ENCODE peak calls at places on chromosomes 6 and 20, in five cellular contexts. I, R, F, Q and K are unnamed samples.

GRCh38 chr6:41813469-41813868 is 26.0 kb downstream of the TOMM6 start:
- DNase-seq in F (no peak), R (no peak), Q (no peak), I (no peak), K (no peak)

GRCh38 chr6:85756982-85757381 is 114.3 kb upstream of the SYNCRIP start:
- DNase-seq in F (peak), Q (peak), I (no peak), R (no peak), K (peak)

GRCh38 chr20:58585753-58586540 is 65.1 kb upstream of the STX16 start:
- DNase-seq in F (no peak), Q (no peak), I (no peak), R (no peak), K (no peak)

GRCh38 chr6:119241124-119241491 is 108.5 kb downstream of the MAN1A1 start:
- DNase-seq in R (no peak), F (peak), I (no peak), Q (no peak), K (no peak)

GRCh38 chr6:121055572-121056163 is 278.6 kb downstream of the TBC1D32 start:
- DNase-seq in R (peak), I (no peak), F (no peak), Q (peak), K (peak)

GRCh38 chr6:44096615-44097014 is 30.6 kb downstream of the MRPL14 start:
- DNase-seq in R (peak), I (peak), Q (peak), F (peak), K (peak)

GRCh38 chr6:15996030-15996429 is 132.9 kb upstream of the MYLIP start:
- DNase-seq in Q (peak), R (no peak), F (no peak), I (no peak), K (no peak)

GRCh38 chr6:143675946-143676345 is 1.8 kb upstream of the PHACTR2 start:
- DNase-seq in Q (no peak), F (no peak), R (no peak), I (no peak), K (peak)

GRCh38 chr6:35035481-35036030 is 105.6 kb downstream of the TCP11 start:
- DNase-seq in I (no peak), Q (no peak), R (no peak), F (no peak), K (no peak)

GRCh38 chr6:156880913-156881312 is 103.7 kb downstream of the ARID1B start:
- DNase-seq in Q (no peak), I (no peak), R (no peak), F (no peak), K (no peak)

GRCh38 chr6:52995913-52996685 is 1.0 kb upstream of the GSTA4 start:
- DNase-seq in R (peak), I (peak), F (peak), Q (peak), K (peak)

GRCh38 chr6:8240316-8240715 is 138.0 kb upstream of the EEF1E1 start:
- DNase-seq in I (no peak), F (no peak), R (no peak), Q (no peak), K (no peak)

GRCh38 chr20:14189794-14190402 is 147.5 kb downstream of the FLRT3 start:
- DNase-seq in F (no peak), I (no peak), Q (peak), R (no peak), K (peak)

GRCh38 chr20:36349384-36350170 is 43.4 kb downstream of the DLGAP4 start:
- DNase-seq in I (no peak), Q (no peak), R (no peak), F (no peak), K (peak)

GRCh38 chr6:113856011-113856551 is 1.1 kb upstream of the MARCKS start:
- DNase-seq in I (no peak), Q (peak), F (peak), R (peak), K (peak)

GRCh38 chr6:22598386-22598785 is 29.0 kb downstream of the HDGFL1 start:
- DNase-seq in I (no peak), F (no peak), R (no peak), Q (no peak), K (no peak)

GRCh38 chr6:57283096-57283495 is 34.3 kb upstream of the PRIM2 start:
- DNase-seq in F (no peak), Q (no peak), R (no peak), I (no peak), K (no peak)

GRCh38 chr20:62147125-62147524 is 3.6 kb downstream of the SS18L1 start:
- DNase-seq in Q (no peak), I (no peak), R (no peak), F (no peak), K (no peak)

GRCh38 chr6:127206531-127207065 is 60.1 kb upstream of the RNF146 start:
- DNase-seq in R (no peak), I (no peak), Q (no peak), F (no peak), K (peak)

GRCh38 chr6:89954721-89955148 is 60.5 kb downstream of the GJA10 start:
- DNase-seq in Q (no peak), I (no peak), R (no peak), F (no peak), K (peak)

GRCh38 chr20:10783660-10784336 is 110.0 kb upstream of the JAG1 start:
- DNase-seq in Q (no peak), R (no peak), F (peak), I (no peak), K (no peak)

GRCh38 chr6:148803979-148804378 is 57.1 kb downstream of the UST start:
- DNase-seq in R (no peak), I (no peak), Q (peak), F (no peak), K (peak)

GRCh38 chr20:63089051-63089907 is 82.5 kb upstream of the BHLHE23 start:
- DNase-seq in I (peak), R (peak), Q (no peak), F (no peak), K (no peak)

GRCh38 chr20:52083627-52084232 is 107.8 kb downstream of the ZFP64 start:
- DNase-seq in Q (peak), I (no peak), F (peak), R (peak), K (peak)

GRCh38 chr6:116268589-116269293 is 11.0 kb downstream of the TSPYL1 start:
- DNase-seq in R (no peak), F (no peak), I (no peak), Q (peak), K (peak)

GRCh38 chr6:29696147-29697129 is 15.5 kb upstream of the ZFP57 start:
- DNase-seq in R (peak), F (no peak), Q (peak), I (no peak), K (peak)

GRCh38 chr20:33908868-33909267 is 84.8 kb upstream of the RALY start:
- DNase-seq in I (no peak), F (no peak), R (no peak), Q (no peak), K (no peak)

GRCh38 chr6:82877213-82878195 is 188.1 kb downstream of the UBE3D start:
- DNase-seq in R (no peak), F (no peak), I (no peak), Q (no peak), K (no peak)

GRCh38 chr20:47990507-47991132 is 205.3 kb upstream of the SULF2 start:
- DNase-seq in F (no peak), I (no peak), R (no peak), Q (no peak), K (no peak)

GRCh38 chr6:112010328-112010727 is 43.6 kb upstream of the CCN6 start:
- DNase-seq in Q (no peak), F (no peak), I (no peak), R (no peak), K (peak)
- TF ChIP-seq CTCF in Q (peak), F (no peak), I (no peak), R (no peak), K (peak)

DNA sequence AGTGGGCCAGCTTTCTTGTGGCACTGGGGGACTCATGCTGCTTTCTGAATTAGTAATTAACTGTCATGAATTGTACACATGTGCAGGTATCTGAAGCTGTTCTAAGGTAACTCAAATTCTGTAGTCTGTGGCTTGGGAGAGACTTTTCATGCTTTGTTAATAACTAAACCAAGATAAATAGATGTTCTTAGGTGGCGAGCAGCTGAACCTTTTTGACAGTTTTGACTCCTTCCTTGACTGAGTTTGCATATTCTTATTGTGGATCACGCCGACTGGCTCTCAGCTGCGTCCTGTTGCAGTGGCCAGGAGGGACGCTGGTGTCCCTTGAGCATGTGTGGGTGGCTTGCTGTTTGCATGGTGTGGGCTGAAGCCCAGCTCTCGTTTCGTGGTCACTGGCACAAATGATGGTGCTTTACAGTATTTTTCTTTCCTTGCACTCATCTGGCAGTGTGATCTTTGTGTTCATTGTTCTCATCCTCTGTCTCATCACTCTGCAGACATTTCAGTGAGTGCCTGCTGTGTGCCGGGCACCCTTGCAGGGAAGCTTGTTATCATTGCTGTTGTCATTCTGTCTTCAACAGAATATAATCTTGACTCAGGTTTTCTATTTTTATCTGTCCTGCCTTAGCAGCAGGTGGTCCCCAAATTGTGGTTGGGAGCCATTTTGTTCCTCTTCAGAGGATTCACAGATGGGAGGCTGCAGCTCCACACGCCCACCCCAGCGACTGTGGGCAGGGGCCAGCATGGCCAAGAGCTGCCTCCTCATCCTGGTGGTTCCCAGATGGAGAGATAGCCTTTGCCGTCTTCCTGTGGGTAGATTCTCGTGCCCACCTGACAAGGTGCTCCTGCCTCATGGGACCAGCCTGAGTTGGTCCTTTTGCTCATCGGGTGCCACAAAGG is 39.6 kb downstream of the DUSP22 start:
- DNase-seq in R (no peak), Q (no peak), F (no peak), I (no peak), K (no peak)
- TF ChIP-seq CTCF in R (no peak), Q (no peak), F (no peak), I (no peak), K (no peak)

DNA sequence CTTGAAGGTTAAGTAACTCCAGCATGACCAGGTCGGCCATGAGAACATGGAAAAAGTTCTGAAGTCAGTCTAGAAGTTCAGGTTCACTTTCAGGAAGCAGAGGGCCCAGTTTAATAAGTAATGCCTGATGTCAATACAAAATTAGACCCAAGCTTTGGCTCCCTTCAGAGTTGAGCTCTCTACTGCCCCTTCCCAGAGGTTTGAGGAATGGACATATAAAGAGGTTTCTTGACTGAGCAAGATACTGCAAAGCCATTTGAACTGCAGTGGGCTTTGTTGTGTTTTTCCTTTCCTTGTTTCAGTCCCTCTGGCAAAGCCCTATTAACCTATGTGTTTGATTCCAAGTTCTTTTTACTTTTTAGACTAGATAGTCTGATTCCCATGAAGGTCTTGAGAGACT is 97.8 kb upstream of the PREP start:
- DNase-seq in I (no peak), Q (no peak), R (no peak), F (no peak), K (no peak)
- TF ChIP-seq CTCF in I (no peak), Q (peak), R (no peak), F (no peak), K (peak)

GRCh38 chr20:12695937-12696336 is 312.8 kb upstream of the SPTLC3 start:
- DNase-seq in I (no peak), Q (no peak), R (no peak), F (no peak), K (no peak)
- TF ChIP-seq CTCF in I (no peak), Q (no peak), R (no peak), F (no peak), K (no peak)

GRCh38 chr20:46562373-46563169 is 12.1 kb upstream of the OCSTAMP start:
- DNase-seq in F (peak), R (peak), I (peak), Q (peak), K (peak)
- TF ChIP-seq CTCF in F (peak), R (peak), I (peak), Q (peak), K (peak)

GRCh38 chr6:30891816-30892553 is 7.7 kb downstream of the DDR1 start:
- DNase-seq in F (no peak), R (no peak), Q (no peak), I (no peak), K (no peak)

GRCh38 chr6:30893666-30894065 is 9.3 kb downstream of the DDR1 start:
- DNase-seq in Q (no peak), F (no peak), I (no peak), R (no peak), K (no peak)

GRCh38 chr6:30891450-30891723 is 7.1 kb downstream of the DDR1 start:
- DNase-seq in I (no peak), Q (no peak), R (no peak), F (no peak), K (no peak)

GRCh38 chr6:30894381-30894780 is 10.1 kb downstream of the DDR1 start:
- DNase-seq in R (no peak), I (no peak), Q (no peak), F (no peak), K (no peak)

GRCh38 chr6:30893001-30893591 is 8.8 kb downstream of the DDR1 start:
- DNase-seq in I (no peak), Q (no peak), R (no peak), F (no peak), K (no peak)
- TF ChIP-seq CTCF in I (no peak), Q (peak), R (no peak), F (no peak), K (peak)

GRCh38 chr6:149840345-149841075 is 23.6 kb downstream of the LRP11 start:
- DNase-seq in I (peak), F (peak), R (peak), Q (peak), K (peak)
- TF ChIP-seq CTCF in I (peak), F (peak), R (peak), Q (peak), K (peak)

GRCh38 chr6:136549359-136550044 is 720 bp downstream of the MAP7 start:
- DNase-seq in I (no peak), F (peak), Q (no peak), R (peak), K (no peak)

GRCh38 chr6:136548582-136549330 is 1.5 kb downstream of the MAP7 start:
- DNase-seq in Q (no peak), F (no peak), I (no peak), R (no peak), K (no peak)

GRCh38 chr6:136546321-136546720 is 3.9 kb downstream of the MAP7 start:
- DNase-seq in Q (no peak), R (no peak), F (no peak), I (no peak), K (no peak)

GRCh38 chr6:136547871-136548270 is 2.4 kb downstream of the MAP7 start:
- DNase-seq in R (no peak), Q (no peak), F (no peak), I (no peak), K (no peak)

GRCh38 chr6:136547336-136547735 is 2.9 kb downstream of the MAP7 start:
- DNase-seq in F (no peak), I (no peak), Q (no peak), R (no peak), K (peak)
- TF ChIP-seq CTCF in F (peak), I (peak), Q (peak), R (peak), K (peak)

DNA sequence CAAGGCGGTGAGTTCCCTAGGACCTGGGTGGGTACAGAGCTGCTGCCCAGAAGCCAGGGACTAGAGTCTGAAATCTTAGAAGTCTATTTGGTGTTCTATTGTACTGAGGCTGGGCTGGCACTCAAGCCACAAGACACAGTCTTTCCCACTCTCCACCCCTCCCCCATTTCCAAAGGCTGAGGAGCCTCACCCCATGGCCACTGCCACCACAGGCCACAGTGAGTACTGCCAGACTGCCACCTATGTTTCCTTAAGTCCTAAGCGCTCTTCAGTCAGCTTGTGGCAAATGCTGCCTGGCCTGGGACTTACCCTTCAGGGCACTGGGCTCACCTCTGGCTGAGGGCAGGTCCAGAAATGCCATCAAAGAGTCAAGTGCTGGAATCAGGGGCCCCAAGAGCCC is 469.3 kb downstream of the HAO1 start:
- DNase-seq in R (no peak), I (no peak), Q (no peak), F (no peak), K (no peak)
- TF ChIP-seq CTCF in R (no peak), I (no peak), Q (no peak), F (no peak), K (no peak)

GRCh38 chr20:53291548-53291947 is 302.1 kb downstream of the ZNF217 start:
- DNase-seq in I (no peak), Q (no peak), F (no peak), R (peak), K (no peak)
- TF ChIP-seq CTCF in I (peak), Q (no peak), F (no peak), R (peak), K (peak)